ENCODE peak calls at places on chromosomes 12 and 14, in four cellular contexts. W is HepG2, Y is A549, T is WTC11. L is an unnamed sample.

GRCh38 chr12:122437656-122438121 is 15.2 kb upstream of the CLIP1 start:
- DNase-seq in W (no peak), Y (no peak), T (no peak), L (no peak)

GRCh38 chr14:96997269-96997668 is 200.1 kb downstream of the VRK1 start:
- DNase-seq in W (no peak), Y (no peak), T (no peak), L (no peak)

GRCh38 chr14:50232276-50232642 is 881 bp upstream of the SOS2 start:
- DNase-seq in W (no peak), Y (no peak), T (no peak), L (peak)

GRCh38 chr12:28498850-28499249 is 308.6 kb downstream of the CCDC91 start:
- DNase-seq in W (no peak), Y (no peak), T (no peak), L (no peak)

GRCh38 chr12:104682790-104683279 is 226.1 kb downstream of the CHST11 start:
- DNase-seq in W (no peak), Y (no peak), T (no peak), L (no peak)

GRCh38 chr14:75011356-75012097 is 8.8 kb downstream of the EIF2B2 start:
- DNase-seq in W (no peak), Y (no peak), T (no peak), L (no peak)

GRCh38 chr12:132373967-132374820 is 44.8 kb upstream of the GALNT9 start:
- DNase-seq in W (no peak), Y (no peak), T (no peak), L (no peak)

GRCh38 chr14:35365130-35366047 is 39.2 kb downstream of the NFKBIA start:
- DNase-seq in W (peak), Y (peak), T (no peak), L (no peak)

GRCh38 chr12:69062838-69063237 is 129.9 kb upstream of the CPM start:
- DNase-seq in W (no peak), Y (no peak), T (no peak), L (no peak)

GRCh38 chr12:109968032-109968420 is 28.1 kb downstream of the GIT2 start:
- DNase-seq in W (no peak), Y (no peak), T (no peak), L (no peak)

GRCh38 chr12:4562034-4562657 is at the start of gene DYRK4:
- DNase-seq in W (peak), Y (no peak), T (peak), L (peak)

GRCh38 chr12:132560831-132561783 is 49.3 kb downstream of the LRCOL1 start:
- DNase-seq in W (peak), Y (peak), T (peak), L (peak)

GRCh38 chr14:54342806-54343205 is 54.0 kb upstream of the CDKN3 start:
- DNase-seq in W (no peak), Y (no peak), T (no peak), L (no peak)

GRCh38 chr14:91636604-91637003 is 95.3 kb downstream of the CATSPERB start:
- DNase-seq in W (no peak), Y (no peak), T (no peak), L (no peak)

GRCh38 chr14:63435838-63436237 is 107.3 kb downstream of the PPP2R5E start:
- DNase-seq in W (peak), Y (peak), T (no peak), L (no peak)

GRCh38 chr14:75493580-75494130 is 28.6 kb upstream of the BATF start:
- DNase-seq in W (no peak), Y (no peak), T (no peak), L (no peak)

GRCh38 chr12:47950856-47951468 is 12.4 kb upstream of the TMEM106C start:
- DNase-seq in W (no peak), Y (no peak), T (no peak), L (no peak)

DNA sequence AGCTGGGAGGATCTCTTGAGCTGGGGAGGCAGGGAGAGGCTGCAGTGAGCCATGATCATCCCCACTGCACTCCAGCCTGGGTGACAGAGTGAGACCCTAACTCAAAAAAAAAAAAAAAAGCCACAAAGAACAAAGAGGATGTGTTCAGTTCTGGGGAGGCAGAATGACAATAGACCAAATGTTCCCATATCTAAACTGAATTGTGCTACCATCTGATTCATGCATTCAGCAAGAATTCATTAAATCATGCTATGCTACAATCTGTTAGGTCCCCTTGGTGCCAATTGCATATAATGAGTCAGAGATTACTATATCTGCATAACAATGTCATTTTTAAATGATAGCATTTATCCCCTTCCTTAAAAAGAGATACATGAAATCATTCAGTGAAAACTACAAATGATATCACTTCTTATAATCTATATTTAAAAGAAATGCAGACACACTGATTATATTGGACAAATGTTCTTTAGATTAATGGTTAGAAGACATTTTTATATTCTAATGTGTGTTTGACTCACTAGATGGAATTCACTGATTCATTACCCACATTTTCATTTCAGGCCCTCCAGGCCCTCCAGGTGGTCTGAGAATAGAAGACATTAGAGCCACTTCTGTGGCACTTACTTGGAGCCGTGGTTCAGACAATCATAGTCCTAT is 207.6 kb upstream of the PDZRN4 start:
- DNase-seq in W (no peak), Y (no peak), T (no peak), L (no peak)
- TF ChIP-seq HMGXB4 in W (no peak), Y (no peak), T (no peak), L (no peak)

GRCh38 chr12:116381744-116382455 is 104.4 kb upstream of the MED13L start:
- DNase-seq in W (no peak), Y (peak), T (peak), L (no peak)

GRCh38 chr12:116384175-116384574 is 106.7 kb upstream of the MED13L start:
- DNase-seq in W (no peak), Y (no peak), T (no peak), L (no peak)

GRCh38 chr12:116385486-116386217 is 108.2 kb upstream of the MED13L start:
- DNase-seq in W (peak), Y (peak), T (no peak), L (peak)

GRCh38 chr12:116382456-116382902 is 105.0 kb upstream of the MED13L start:
- DNase-seq in W (no peak), Y (peak), T (no peak), L (no peak)

GRCh38 chr12:116384629-116385485 is 107.4 kb upstream of the MED13L start:
- DNase-seq in W (no peak), Y (peak), T (peak), L (no peak)
- TF ChIP-seq HMGXB4 in W (no peak), Y (no peak), T (no peak), L (no peak)

GRCh38 chr14:103194256-103195045 is 71.2 kb downstream of the TNFAIP2 start:
- DNase-seq in W (peak), Y (peak), T (no peak), L (no peak)
- TF ChIP-seq HMGXB4 in W (no peak), Y (no peak), T (no peak), L (no peak)

DNA sequence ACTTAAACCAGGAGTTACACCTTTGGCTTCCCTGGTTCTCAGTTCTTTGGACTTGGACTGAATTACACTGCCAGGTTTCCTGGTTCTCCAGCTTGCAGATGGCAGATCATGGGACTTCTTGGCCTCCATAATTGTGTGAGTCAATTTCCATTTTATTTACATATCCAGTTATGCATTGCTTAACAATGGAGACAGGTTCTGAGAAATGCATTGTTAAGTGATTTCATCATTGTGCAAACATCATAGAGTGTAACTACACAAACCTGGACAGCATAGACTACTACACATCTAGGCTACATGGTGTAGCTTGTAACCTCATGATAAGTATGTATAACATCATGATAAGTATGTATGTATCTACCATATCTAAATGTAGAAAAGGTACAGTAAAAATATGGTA is 276.1 kb upstream of the BTG1 start:
- DNase-seq in W (no peak), Y (peak), T (no peak), L (no peak)
- TF ChIP-seq HMGXB4 in W (no peak), Y (no peak), T (no peak), L (no peak)

GRCh38 chr12:98402081-98402480 is 113.3 kb upstream of the TMPO start:
- DNase-seq in W (peak), Y (peak), T (no peak), L (no peak)

GRCh38 chr12:98403385-98403784 is 112.0 kb upstream of the TMPO start:
- DNase-seq in W (no peak), Y (no peak), T (no peak), L (no peak)

GRCh38 chr12:98405795-98406366 is 109.5 kb upstream of the TMPO start:
- DNase-seq in W (no peak), Y (no peak), T (no peak), L (no peak)

GRCh38 chr12:98402671-98403070 is 112.7 kb upstream of the TMPO start:
- DNase-seq in W (no peak), Y (no peak), T (no peak), L (no peak)

GRCh38 chr12:98403936-98404335 is 111.5 kb upstream of the TMPO start:
- DNase-seq in W (no peak), Y (no peak), T (no peak), L (no peak)
- TF ChIP-seq HMGXB4 in W (no peak), Y (no peak), T (no peak), L (no peak)

L was measured in K562.